ENCODE peak calls at places on chromosomes 6 and 20, in seven cellular contexts. Y is K562, U is HepG2, N is IMR-90, E is HCT116, V is GM12878, O is H1. G is an unnamed sample.

GRCh38 chr20:35891375-35891774 is 62.9 kb downstream of the SCAND1 start:
- DNase-seq in U (no peak), O (no peak), N (peak; percentile 80), Y (no peak), E (no peak), V (no peak), G (no peak)

GRCh38 chr6:3808189-3808588 is 41.0 kb upstream of the FAM50B start:
- DNase-seq in O (no peak), Y (no peak), V (no peak), U (no peak), N (no peak), E (no peak), G (no peak)

GRCh38 chr6:7442467-7442866 is 52.9 kb downstream of the RIOK1 start:
- DNase-seq in E (no peak), U (no peak), N (no peak), V (no peak), O (no peak), Y (no peak), G (no peak)

GRCh38 chr6:54533567-54533966 is 225.3 kb downstream of the TINAG start:
- DNase-seq in E (no peak), O (no peak), N (no peak), U (no peak), Y (no peak), V (no peak), G (no peak)

GRCh38 chr20:52775786-52776185 is 196.4 kb upstream of the TSHZ2 start:
- DNase-seq in Y (no peak), U (no peak), V (no peak), N (no peak), O (no peak), E (no peak), G (no peak)

GRCh38 chr20:36493801-36494114 is 47.6 kb upstream of the MYL9 start:
- DNase-seq in U (no peak), N (peak; percentile 78), V (no peak), O (no peak), Y (no peak), E (no peak), G (no peak)

GRCh38 chr6:127794405-127794804 is 106.5 kb downstream of the THEMIS start:
- DNase-seq in N (no peak), U (no peak), Y (no peak), V (no peak), O (no peak), E (no peak), G (no peak)

GRCh38 chr20:48728042-48728837 is 99.6 kb downstream of the PREX1 start:
- DNase-seq in U (no peak), Y (no peak), V (no peak), O (no peak), E (no peak), N (no peak), G (no peak)

GRCh38 chr20:24444531-24445190 is 24.8 kb upstream of the SYNDIG1 start:
- DNase-seq in O (no peak), E (no peak), N (no peak), Y (no peak), U (no peak), V (no peak), G (no peak)

GRCh38 chr6:34922177-34922663 is 33.2 kb downstream of the ANKS1A start:
- DNase-seq in N (peak; percentile 81), Y (no peak), V (no peak), O (no peak), U (peak; percentile 20), E (no peak), G (peak; percentile 30)

GRCh38 chr6:15062311-15063252 is 183.3 kb upstream of the JARID2 start:
- DNase-seq in U (no peak), E (no peak), N (peak; percentile 99), O (no peak), V (no peak), Y (peak; percentile 51), G (peak; percentile 20)

GRCh38 chr6:101830501-101831031 is 437.1 kb downstream of the GRIK2 start:
- DNase-seq in N (peak; percentile 24), V (no peak), E (no peak), Y (no peak), O (no peak), U (no peak), G (no peak)

GRCh38 chr6:124907596-124907995 is 54.6 kb upstream of the RNF217 start:
- DNase-seq in U (no peak), O (no peak), V (no peak), E (no peak), N (no peak), Y (no peak), G (no peak)

GRCh38 chr20:61437280-61438206 is 185.5 kb downstream of the CDH4 start:
- DNase-seq in E (no peak), N (peak; percentile 90), O (no peak), Y (no peak), U (no peak), V (no peak), G (no peak)

GRCh38 chr6:106546322-106547052 is 82.8 kb downstream of the RTN4IP1 start:
- DNase-seq in Y (no peak), E (peak; percentile 76), N (peak; percentile 84), U (peak; percentile 36), O (no peak), V (no peak), G (peak; percentile 45)

GRCh38 chr6:148322704-148323103 is 19.9 kb upstream of the SASH1 start:
- DNase-seq in O (no peak), U (no peak), Y (no peak), N (no peak), E (no peak), V (no peak), G (no peak)

GRCh38 chr6:5498579-5498899 is 237.2 kb downstream of the FARS2 start:
- DNase-seq in E (no peak), O (no peak), U (no peak), V (no peak), Y (no peak), N (peak; percentile 47), G (no peak)

GRCh38 chr6:138455746-138456392 is 43.4 kb downstream of the NHSL1 start:
- DNase-seq in Y (no peak), O (no peak), V (peak; percentile 77), N (peak; percentile 52), E (peak; percentile 87), U (no peak), G (no peak)

GRCh38 chr6:95784019-95784418 is 206.7 kb downstream of the MANEA start:
- DNase-seq in O (no peak), U (no peak), Y (no peak), V (no peak), E (no peak), N (no peak), G (no peak)

GRCh38 chr6:35181933-35182612 is 31.7 kb upstream of the SCUBE3 start:
- DNase-seq in N (peak; percentile 61), U (no peak), E (peak; percentile 86), O (peak; percentile 64), Y (no peak), V (no peak), G (peak; percentile 45)

GRCh38 chr6:111517965-111518364 is 34.9 kb upstream of the REV3L start:
- DNase-seq in O (no peak), V (no peak), N (no peak), E (no peak), Y (no peak), U (no peak), G (peak; percentile 4)

GRCh38 chr6:166658115-166658791 is 31.2 kb upstream of the RPS6KA2 start:
- DNase-seq in V (no peak), U (no peak), O (no peak), E (no peak), Y (no peak), N (no peak), G (no peak)

GRCh38 chr6:131780600-131780999 is 27.2 kb upstream of the ENPP1 start:
- DNase-seq in N (no peak), E (no peak), V (no peak), Y (no peak), O (no peak), U (no peak), G (no peak)

GRCh38 chr6:131779304-131779703 is 28.5 kb upstream of the ENPP1 start:
- DNase-seq in N (no peak), O (no peak), V (no peak), Y (no peak), U (no peak), E (no peak), G (no peak)

GRCh38 chr6:131784561-131784960 is 23.3 kb upstream of the ENPP1 start:
- DNase-seq in U (no peak), Y (no peak), O (no peak), E (no peak), V (no peak), N (no peak), G (no peak)

GRCh38 chr6:131781717-131782116 is 26.1 kb upstream of the ENPP1 start:
- DNase-seq in V (no peak), U (no peak), N (no peak), E (no peak), Y (no peak), O (no peak), G (no peak)

GRCh38 chr6:131782764-131783163 is 25.1 kb upstream of the ENPP1 start:
- DNase-seq in U (no peak), Y (no peak), E (no peak), O (no peak), V (no peak), N (no peak), G (no peak)
- TF ChIP-seq CTCF in U (peak; percentile 64), Y (peak; percentile 27), E (no peak), O (peak; percentile 27), V (no peak), N (no peak), G (no peak)

GRCh38 chr6:79842382-79843040 is 104.8 kb downstream of the ELOVL4 start:
- DNase-seq in V (no peak), N (no peak), E (no peak), U (no peak), O (no peak), Y (no peak), G (no peak)
- TF ChIP-seq CEBPB in V (no peak), N (no peak), E (no peak), U (no peak), O (no peak), Y (no peak), G (no peak)

GRCh38 chr6:119552016-119552415 is 202.5 kb upstream of the MAN1A1 start:
- DNase-seq in Y (no peak), N (no peak), O (no peak), V (no peak), E (no peak), U (no peak), G (no peak)
- TF ChIP-seq POLR2A in Y (no peak), N (no peak), O (no peak), V (no peak), E (no peak), U (no peak), G (no peak)

DNA sequence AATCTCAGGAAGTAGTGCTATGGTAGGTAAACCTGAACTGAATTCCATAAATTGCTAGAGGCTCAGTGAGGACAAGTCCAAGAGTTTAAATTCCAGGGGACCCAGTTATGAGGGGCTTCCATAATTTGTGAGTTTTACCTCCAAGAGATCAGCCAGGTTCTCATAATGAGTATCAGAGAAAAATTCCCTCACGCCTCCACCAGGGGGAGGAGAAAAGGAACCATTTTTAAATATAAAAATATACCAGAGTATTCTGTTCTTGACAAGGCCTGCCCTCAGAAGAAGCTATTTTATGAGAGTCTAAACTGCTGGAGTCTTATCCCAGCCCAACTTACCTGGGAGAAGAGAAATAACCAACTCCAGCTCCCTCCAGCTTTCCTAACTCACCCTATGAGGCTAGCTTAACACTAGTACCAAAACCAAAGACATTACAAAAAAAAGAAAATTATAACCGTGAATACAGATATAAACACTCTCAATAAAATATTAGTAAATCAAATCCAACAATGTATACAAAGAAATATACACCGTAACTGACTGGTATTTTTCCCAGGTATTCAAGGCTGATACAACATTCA is 158.7 kb downstream of the TFAP2A start:
- DNase-seq in O (peak; percentile 55), V (no peak), N (no peak), E (peak; percentile 7), Y (peak; percentile 32), U (no peak), G (peak; percentile 7)
- TF ChIP-seq CTCF in O (peak; percentile 47), V (peak; percentile 34), N (peak; percentile 34), E (peak; percentile 56), Y (peak; percentile 46), U (no peak), G (no peak)